ENCODE peak calls at places on chromosome 5, in seven cellular contexts. I, X, L, V, F, W and O are unnamed samples.

GRCh38 chr5:71663570-71663969 is 55.5 kb upstream of the CARTPT start:
- DNase-seq in X (no peak), F (no peak), I (no peak), L (no peak), W (no peak), V (no peak), O (no peak)

GRCh38 chr5:179912951-179913350 is 5.3 kb upstream of the TBC1D9B start:
- DNase-seq in X (no peak), F (no peak), V (no peak), L (no peak), W (no peak), I (no peak), O (no peak)

GRCh38 chr5:994821-995220 is 13.8 kb upstream of the NKD2 start:
- DNase-seq in V (no peak), I (no peak), X (no peak), W (no peak), F (peak; percentile 48), L (no peak), O (no peak)

GRCh38 chr5:1199340-1199648 is 2.1 kb upstream of the SLC6A19 start:
- DNase-seq in W (no peak), X (no peak), I (no peak), F (no peak), V (no peak), L (no peak), O (no peak)

GRCh38 chr5:133509742-133510079 is 102.6 kb downstream of the FSTL4 start:
- DNase-seq in F (peak; percentile 28), W (no peak), X (no peak), I (no peak), V (no peak), L (no peak), O (peak; percentile 33)

GRCh38 chr5:68407312-68408239 is 192.0 kb downstream of the PIK3R1 start:
- DNase-seq in I (no peak), V (no peak), L (no peak), W (no peak), X (no peak), F (no peak), O (no peak)

GRCh38 chr5:181160-181559 is 10.1 kb upstream of the LRRC14B start:
- DNase-seq in F (no peak), L (no peak), V (no peak), W (no peak), I (no peak), X (no peak), O (no peak)

GRCh38 chr5:81808106-81808505 is 57.2 kb upstream of the SSBP2 start:
- DNase-seq in F (no peak), I (no peak), L (no peak), V (no peak), X (no peak), W (no peak), O (no peak)

GRCh38 chr5:1765141-1765879 is 34.3 kb downstream of the MRPL36 start:
- DNase-seq in L (no peak), V (peak; percentile 49), I (no peak), W (peak; percentile 3), X (no peak), F (no peak), O (peak; percentile 77)

GRCh38 chr5:172454355-172455086 is at the start of gene SH3PXD2B:
- DNase-seq in W (no peak), F (no peak), V (peak; percentile 39), X (peak; percentile 91), L (no peak), I (peak; percentile 67), O (peak; percentile 42)

GRCh38 chr5:33968133-33969005 is 16.1 kb downstream of the SLC45A2 start:
- DNase-seq in I (peak; percentile 3), F (no peak), L (no peak), X (no peak), V (no peak), W (no peak), O (no peak)

GRCh38 chr5:110086658-110087388 is 397.1 kb downstream of the MAN2A1 start:
- DNase-seq in I (peak; percentile 68), F (no peak), L (no peak), V (no peak), W (peak; percentile 73), X (no peak), O (no peak)

GRCh38 chr5:51396797-51397196 is 13.5 kb downstream of the ISL1 start:
- DNase-seq in F (no peak), L (no peak), I (no peak), V (no peak), W (no peak), X (no peak), O (no peak)
- H3K4me3 ChIP-seq in F (no peak overlapping the region), L (no peak overlapping the region), I (no peak overlapping the region), V (no peak overlapping the region), W (no peak overlapping the region), X (no peak overlapping the region), O (no peak overlapping the region)

GRCh38 chr5:58502032-58502431 is 10.8 kb downstream of the GAPT start:
- DNase-seq in W (no peak), L (no peak), V (no peak), X (peak; percentile 31), I (no peak), F (no peak), O (no peak)
- TF ChIP-seq CTCF in W (no peak), L (no peak), V (no peak), X (peak; percentile 43), I (no peak), F (no peak), O (no peak)

GRCh38 chr5:35869705-35870277 is 13.1 kb downstream of the IL7R start:
- DNase-seq in I (no peak), V (no peak), F (no peak), W (no peak), X (no peak), L (no peak), O (no peak)
- H3K4me3 ChIP-seq in I (no peak overlapping the region), V (no peak overlapping the region), F (no peak overlapping the region), W (no peak overlapping the region), X (no peak overlapping the region), L (no peak overlapping the region), O (no peak overlapping the region)

DNA sequence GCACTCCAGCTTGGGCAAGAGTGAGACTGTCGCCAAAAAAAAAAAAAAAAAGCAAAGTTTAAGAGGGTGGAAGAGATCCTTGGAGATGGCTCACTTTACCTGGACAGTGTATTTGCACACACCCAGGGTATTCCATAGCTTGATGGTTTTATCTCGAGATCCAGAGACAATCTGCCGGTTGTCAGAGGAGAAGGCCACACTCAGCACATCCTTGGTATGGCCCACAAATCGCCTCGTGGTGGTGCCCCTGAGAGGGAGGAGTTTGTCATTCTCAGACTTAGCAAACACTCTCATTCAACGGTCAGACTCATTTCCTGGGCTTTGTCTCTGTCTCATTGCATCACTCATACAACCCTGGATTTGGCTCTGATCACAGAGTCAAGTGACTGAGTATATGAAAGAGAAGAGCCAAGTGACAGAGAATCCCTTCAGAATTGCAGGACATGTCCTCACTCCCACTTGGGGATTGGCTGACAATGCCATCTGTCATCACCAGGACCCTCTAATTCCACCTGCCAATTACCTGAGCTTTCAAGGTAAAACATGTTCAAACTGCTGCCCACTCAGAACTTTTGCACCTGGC is 2.2 kb downstream of the RACK1 start:
- DNase-seq in I (peak; percentile 94), X (no peak), L (no peak), W (peak; percentile 40), V (peak; percentile 50), F (no peak), O (peak; percentile 73)
- TF ChIP-seq CTCF in I (no peak), X (no peak), L (no peak), W (no peak), V (no peak), F (no peak), O (no peak)

GRCh38 chr5:122076023-122076422 is 2.0 kb downstream of the LOX start:
- DNase-seq in L (no peak), V (no peak), F (no peak), I (peak; percentile 77), X (no peak), W (no peak), O (no peak)
- H3K4me3 ChIP-seq in L (peak overlapping the region; percentile 70), V (no peak overlapping the region), F (no peak overlapping the region), I (peak overlapping the region; percentile 78), X (no peak overlapping the region), W (peak overlapping the region; percentile 90), O (no peak overlapping the region)

DNA sequence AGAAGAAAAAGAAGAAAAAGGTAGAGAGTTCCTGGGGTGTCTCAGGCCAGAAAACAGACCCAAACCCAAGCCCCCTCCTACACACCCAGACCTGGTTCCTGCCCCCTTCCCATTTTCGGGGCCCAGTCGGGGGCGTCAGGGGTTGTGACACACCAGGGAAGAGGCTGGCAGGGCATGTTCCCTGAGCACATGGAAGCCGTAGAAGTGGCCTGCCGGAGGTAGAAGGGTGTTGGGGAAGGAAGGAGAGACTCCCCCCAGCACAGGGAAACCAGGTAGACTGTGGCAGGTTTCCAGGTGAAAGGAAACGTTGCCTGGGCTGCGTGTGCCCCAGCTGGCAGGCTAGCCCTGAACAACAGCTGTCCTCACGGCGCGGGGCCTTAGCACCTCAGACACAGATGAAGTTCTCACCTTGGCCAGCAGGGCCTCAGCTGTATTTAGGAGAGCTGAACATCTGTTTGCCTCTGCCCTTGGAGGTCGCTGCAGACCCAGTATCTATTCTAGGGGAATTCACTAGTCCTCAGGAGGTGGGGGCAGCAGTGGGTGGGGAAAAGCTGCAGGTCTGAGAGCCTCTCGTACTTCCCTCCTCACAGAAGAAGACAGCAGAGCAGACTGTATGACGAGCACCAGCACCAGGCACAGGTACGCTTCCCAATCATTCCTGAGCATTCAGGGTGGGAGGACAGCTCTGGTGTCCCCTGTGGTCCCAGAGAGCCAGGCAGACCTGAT is 14.1 kb downstream of the CD74 start:
- DNase-seq in L (no peak), X (no peak), W (no peak), F (no peak), I (no peak), V (peak; percentile 78), O (peak; percentile 84)
- TF ChIP-seq CTCF in L (no peak), X (no peak), W (peak; percentile 7), F (no peak), I (peak; percentile 2), V (peak; percentile 76), O (peak; percentile 77)

DNA sequence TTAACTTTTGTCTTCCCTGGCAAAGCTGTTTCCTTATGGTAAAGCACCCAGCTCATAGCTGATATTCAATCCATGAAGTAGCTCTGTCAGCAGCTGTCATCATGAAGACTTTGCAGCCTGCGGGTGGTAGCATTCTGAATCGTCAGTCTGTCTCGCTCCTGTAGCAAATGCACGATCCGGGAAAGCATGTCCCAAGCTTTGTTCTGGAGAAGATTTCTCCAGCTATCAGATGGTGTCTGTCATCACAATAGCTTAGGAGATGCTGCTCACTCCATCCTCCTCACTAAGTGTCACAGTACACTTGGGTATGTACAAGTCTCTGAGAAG is 191.3 kb upstream of the MSX2 start:
- DNase-seq in V (no peak), F (no peak), I (no peak), W (no peak), X (no peak), L (no peak), O (no peak)
- H3K4me3 ChIP-seq in V (no peak overlapping the region), F (no peak overlapping the region), I (no peak overlapping the region), W (no peak overlapping the region), X (no peak overlapping the region), L (no peak overlapping the region), O (no peak overlapping the region)

GRCh38 chr5:65624570-65625555 is at the start of the genes SHLD3 and TRAPPC13:
- DNase-seq in W (peak; percentile 40), F (peak; percentile 81), L (peak; percentile 82), I (peak; percentile 90), X (peak; percentile 93), V (no peak), O (peak; percentile 93)
- TF ChIP-seq CTCF in W (no peak), F (no peak), L (no peak), I (no peak), X (peak; percentile 11), V (no peak), O (peak; percentile 4)

GRCh38 chr5:80002677-80003076 is 11.6 kb upstream of the MTX3 start:
- DNase-seq in F (no peak), L (no peak), I (no peak), V (no peak), X (no peak), W (no peak), O (no peak)
- H3K4me3 ChIP-seq in F (no peak overlapping the region), L (no peak overlapping the region), I (no peak overlapping the region), V (no peak overlapping the region), X (no peak overlapping the region), W (no peak overlapping the region), O (no peak overlapping the region)